ENCODE peak calls at places on chromosomes 2 and 18, in eight cellular contexts. D, O, R, G, K, L, F and J are unnamed samples.

GRCh38 chr2:38224821-38225450 is 149.0 kb upstream of the CYP1B1 start:
- DNase-seq in F (no peak), L (no peak), R (no peak), O (no peak), D (no peak), G (no peak), K (no peak), J (no peak)

GRCh38 chr2:64922482-64923384 is 66.5 kb upstream of the SLC1A4 start:
- DNase-seq in D (no peak), R (peak), K (no peak), F (no peak), O (no peak), G (no peak), L (no peak), J (peak)

GRCh38 chr2:118061135-118061955 is 26.9 kb upstream of the INSIG2 start:
- DNase-seq in D (no peak), K (no peak), G (no peak), L (no peak), R (no peak), O (no peak), F (no peak), J (peak)

GRCh38 chr2:174325932-174326879 is 8.5 kb upstream of the SP9 start:
- DNase-seq in O (no peak), R (no peak), G (no peak), D (peak), F (no peak), K (peak), L (no peak), J (no peak)

GRCh38 chr18:6731197-6731596 is 1.7 kb downstream of the ARHGAP28 start:
- DNase-seq in G (no peak), K (no peak), R (no peak), L (no peak), D (no peak), F (no peak), O (no peak), J (no peak)

GRCh38 chr2:220036431-220036830 is 409.0 kb downstream of the SLC4A3 start:
- DNase-seq in L (no peak), D (no peak), F (no peak), R (no peak), K (no peak), G (no peak), O (no peak), J (no peak)

GRCh38 chr2:8534386-8534728 is 147.5 kb upstream of the ID2 start:
- DNase-seq in K (no peak), G (no peak), L (no peak), O (no peak), R (no peak), D (no peak), F (no peak), J (no peak)

GRCh38 chr2:8608411-8608954 is 73.4 kb upstream of the ID2 start:
- DNase-seq in R (no peak), O (no peak), K (no peak), F (no peak), L (no peak), D (no peak), G (no peak), J (no peak)

GRCh38 chr2:203690110-203691047 is 16.1 kb upstream of the CD28 start:
- DNase-seq in R (no peak), D (no peak), L (no peak), G (no peak), K (no peak), F (no peak), O (no peak), J (no peak)

GRCh38 chr2:98805412-98806265 is 74.7 kb upstream of the MGAT4A start:
- DNase-seq in K (no peak), L (no peak), O (no peak), R (no peak), D (no peak), F (peak), G (no peak), J (peak)

GRCh38 chr2:169702979-169703378 is 8.7 kb downstream of the PHOSPHO2 start:
- DNase-seq in K (no peak), G (no peak), L (no peak), F (no peak), D (no peak), O (no peak), R (no peak), J (no peak)

GRCh38 chr2:177929662-177930522 is 142.7 kb downstream of the PDE11A start:
- DNase-seq in O (no peak), R (no peak), F (no peak), K (no peak), D (no peak), L (no peak), G (no peak), J (no peak)

GRCh38 chr2:17879137-17879912 is 858 bp downstream of the KCNS3 start:
- DNase-seq in R (peak), F (peak), D (peak), L (peak), G (no peak), K (no peak), O (peak), J (peak)

GRCh38 chr2:237541242-237541641 is 25.1 kb upstream of the PRLH start:
- DNase-seq in R (no peak), G (no peak), D (no peak), L (no peak), F (no peak), O (no peak), K (no peak), J (no peak)

GRCh38 chr18:13710460-13710859 is 15.9 kb downstream of the FAM210A start:
- DNase-seq in K (no peak), O (no peak), F (no peak), R (no peak), G (no peak), D (no peak), L (peak), J (no peak)

GRCh38 chr18:44602845-44603244 is 77.8 kb upstream of the SETBP1 start:
- DNase-seq in O (no peak), K (no peak), D (no peak), L (no peak), G (no peak), F (no peak), R (no peak), J (no peak)

GRCh38 chr2:236177967-236178909 is 10.1 kb upstream of the GBX2 start:
- DNase-seq in O (peak), K (no peak), L (no peak), R (no peak), G (no peak), D (peak), F (peak), J (peak)

GRCh38 chr2:49954074-49954473 is 799.8 kb upstream of the FSHR start:
- DNase-seq in D (no peak), F (no peak), R (no peak), G (no peak), K (no peak), L (no peak), O (no peak), J (no peak)

GRCh38 chr2:119517433-119517832 is 6.8 kb downstream of the SCTR start:
- DNase-seq in R (no peak), G (peak), D (peak), O (peak), K (peak), L (no peak), F (peak), J (peak)

GRCh38 chr2:85560812-85561279 is 447 bp downstream of the GGCX start:
- DNase-seq in G (no peak), O (no peak), D (no peak), K (no peak), R (no peak), L (no peak), F (no peak), J (no peak)

GRCh38 chr18:54957295-54957694 is 2.0 kb downstream of the CCDC68 start:
- DNase-seq in L (no peak), F (no peak), D (no peak), G (no peak), K (no peak), O (no peak), R (no peak), J (peak)

GRCh38 chr18:7728297-7728696 is 161.2 kb downstream of the PTPRM start:
- DNase-seq in O (no peak), K (no peak), L (no peak), F (no peak), R (no peak), G (no peak), D (no peak), J (no peak)

GRCh38 chr2:26975656-26976055 is 5.2 kb downstream of the MAPRE3 start:
- DNase-seq in R (no peak), L (no peak), O (no peak), F (no peak), G (no peak), D (no peak), K (no peak), J (no peak)

GRCh38 chr2:218152172-218152571 is 14.6 kb downstream of the CXCR1 start:
- DNase-seq in R (no peak), K (no peak), F (no peak), O (no peak), L (no peak), D (no peak), G (no peak), J (no peak)

GRCh38 chr2:52269696-52270485 is 1238.0 kb upstream of the NRXN1 start:
- DNase-seq in R (no peak), O (no peak), D (no peak), G (no peak), L (peak), F (no peak), K (no peak), J (no peak)

GRCh38 chr2:75500633-75501032 is 60.1 kb downstream of the EVA1A start:
- DNase-seq in F (no peak), K (no peak), O (no peak), R (no peak), D (peak), G (no peak), L (no peak), J (no peak)

GRCh38 chr2:66962625-66963207 is 434.4 kb upstream of the ETAA1 start:
- DNase-seq in K (no peak), F (no peak), D (no peak), L (no peak), R (no peak), G (no peak), O (no peak), J (no peak)

GRCh38 chr18:60040966-60041365 is 141.2 kb downstream of the PMAIP1 start:
- DNase-seq in G (no peak), F (no peak), D (no peak), K (no peak), R (no peak), L (no peak), O (no peak), J (no peak)

GRCh38 chr2:86566158-86566827 is 3.0 kb upstream of the CHMP3 start:
- DNase-seq in K (no peak), D (no peak), O (no peak), G (no peak), R (peak), L (no peak), F (peak), J (peak)

GRCh38 chr2:182321096-182321495 is 105.7 kb downstream of the PDE1A start:
- DNase-seq in L (no peak), K (no peak), R (no peak), F (no peak), D (no peak), G (no peak), O (no peak), J (no peak)

GRCh38 chr2:4174796-4175195 is 471.4 kb downstream of the DCDC2C start:
- DNase-seq in D (no peak), O (no peak), K (no peak), F (no peak), G (no peak), R (no peak), L (no peak), J (no peak)

GRCh38 chr2:42880738-42881525 is 88.5 kb upstream of the HAAO start:
- DNase-seq in O (no peak), F (no peak), R (no peak), D (no peak), G (no peak), K (no peak), L (no peak), J (no peak)

GRCh38 chr2:143710879-143711278 is 581.7 kb downstream of the ARHGAP15 start:
- DNase-seq in L (no peak), R (no peak), F (no peak), D (no peak), O (no peak), K (no peak), G (no peak), J (no peak)

GRCh38 chr18:32443356-32443755 is 27.3 kb downstream of the GAREM1 start:
- DNase-seq in R (no peak), L (no peak), O (no peak), G (no peak), F (no peak), D (no peak), K (no peak), J (no peak)

GRCh38 chr2:25098558-25099486 is 56.9 kb downstream of the EFR3B start:
- DNase-seq in F (no peak), K (no peak), O (peak), G (no peak), R (no peak), D (no peak), L (no peak), J (no peak)

GRCh38 chr2:46143401-46144132 is 153.6 kb upstream of the EPAS1 start:
- DNase-seq in K (no peak), L (no peak), G (no peak), O (no peak), R (no peak), D (no peak), F (no peak), J (no peak)